ENCODE peak calls at places on chromosomes 12 and 14, in five cellular contexts. N is transverse colon, C is lower leg skin, D is A549, G is Peyer's patch. A is an unnamed sample.

GRCh38 chr12:116213014-116213413 is 64.5 kb downstream of the MED13L start:
- DNase-seq in D (no peak), N (no peak), G (no peak), C (no peak), A (no peak)

GRCh38 chr14:28294834-28295440 is 471.6 kb upstream of the FOXG1 start:
- DNase-seq in G (no peak), N (no peak), D (peak; percentile 42), C (no peak), A (peak; percentile 4)

GRCh38 chr12:113684053-113684907 is 212.6 kb upstream of the LHX5 start:
- DNase-seq in D (no peak), C (no peak), G (no peak), N (no peak), A (no peak)

GRCh38 chr14:30998100-30998706 is 27.2 kb upstream of the AP4S1 start:
- DNase-seq in N (no peak), D (no peak), G (no peak), C (no peak), A (no peak)

GRCh38 chr12:6080149-6081045 is 44.1 kb downstream of the VWF start:
- DNase-seq in D (no peak), G (no peak), C (peak; percentile 72), N (no peak), A (no peak)

GRCh38 chr12:115341442-115341841 is 657.5 kb upstream of the TBX3 start:
- DNase-seq in D (peak; percentile 90), G (peak; percentile 79), N (peak; percentile 59), C (peak; percentile 97), A (peak; percentile 1)

GRCh38 chr12:32230607-32230982 is 123.9 kb downstream of the BICD1 start:
- DNase-seq in G (no peak), C (no peak), D (no peak), N (no peak), A (no peak)

GRCh38 chr12:96136720-96137378 is 57.3 kb upstream of the ELK3 start:
- DNase-seq in G (no peak), N (no peak), D (no peak), C (no peak), A (no peak)

GRCh38 chr12:40107098-40107802 is 1.4 kb upstream of the SLC2A13 start:
- DNase-seq in D (peak; percentile 82), G (peak; percentile 97), C (peak; percentile 98), N (peak; percentile 93), A (peak; percentile 90)

GRCh38 chr12:88579572-88579940 is 715 bp downstream of the KITLG start:
- DNase-seq in G (peak; percentile 55), D (peak; percentile 29), N (peak; percentile 56), C (peak; percentile 87), A (no peak)

GRCh38 chr14:61213930-61214329 is 67.2 kb downstream of the TMEM30B start:
- DNase-seq in C (no peak), G (no peak), D (no peak), N (no peak), A (no peak)

GRCh38 chr14:75418779-75419768 is 8.7 kb upstream of the JDP2 start:
- DNase-seq in N (peak; percentile 84), C (no peak), G (peak; percentile 71), D (peak; percentile 46), A (peak; percentile 19)

GRCh38 chr14:37232907-37233481 is 35.3 kb downstream of the MIPOL1 start:
- DNase-seq in N (no peak), C (no peak), D (peak; percentile 63), G (no peak), A (peak; percentile 78)

GRCh38 chr12:132584472-132584871 is 25.9 kb downstream of the LRCOL1 start:
- DNase-seq in C (no peak), D (no peak), G (no peak), N (no peak), A (no peak)

GRCh38 chr12:25926536-25926935 is 31.9 kb upstream of the RASSF8 start:
- DNase-seq in D (no peak), G (no peak), N (no peak), C (no peak), A (no peak)

GRCh38 chr14:90726656-90727055 is 89.6 kb downstream of the TTC7B start:
- DNase-seq in G (peak; percentile 62), N (peak; percentile 82), D (peak; percentile 44), C (peak; percentile 91), A (no peak)

GRCh38 chr12:5429741-5430557 is 2.0 kb upstream of the NTF3 start:
- DNase-seq in D (no peak), C (peak; percentile 54), N (no peak), G (no peak), A (no peak)

GRCh38 chr14:103748539-103748867 is 32.9 kb downstream of the ZFYVE21 start:
- DNase-seq in N (no peak), D (no peak), C (no peak), G (no peak), A (no peak)

GRCh38 chr12:40152783-40153383 is 47.0 kb upstream of the SLC2A13 start:
- DNase-seq in D (peak; percentile 65), G (peak; percentile 86), C (peak; percentile 88), N (peak; percentile 59), A (peak; percentile 33)

GRCh38 chr12:121767525-121768016 is 25.9 kb downstream of the RHOF start:
- DNase-seq in D (no peak), N (no peak), G (no peak), C (no peak), A (no peak)

GRCh38 chr12:105226219-105226618 is 9.8 kb downstream of the APPL2 start:
- DNase-seq in C (peak; percentile 94), N (peak; percentile 47), G (peak; percentile 76), D (no peak), A (peak; percentile 80)

GRCh38 chr12:127539499-127539898 is 727.5 kb upstream of the TMEM132C start:
- DNase-seq in D (no peak), C (no peak), N (no peak), G (no peak), A (no peak)

GRCh38 chr12:109579639-109580038 is 6.0 kb downstream of the MVK start:
- DNase-seq in D (no peak), C (no peak), N (no peak), G (no peak), A (no peak)

GRCh38 chr12:49413796-49414195 is 46.5 kb downstream of the SPATS2 start:
- DNase-seq in G (no peak), N (no peak), C (no peak), D (no peak), A (no peak)

GRCh38 chr12:51171884-51172514 is 936 bp downstream of the TFCP2 start:
- DNase-seq in G (peak; percentile 49), D (no peak), C (no peak), N (peak; percentile 24), A (peak; percentile 43)

GRCh38 chr12:54032220-54032619 is 630 bp upstream of the HOXC5 start:
- DNase-seq in G (no peak), N (no peak), C (no peak), D (no peak), A (no peak)

GRCh38 chr12:54033980-54034783 is 1.3 kb downstream of the HOXC5 start:
- DNase-seq in C (no peak), D (no peak), N (no peak), G (no peak), A (no peak)

GRCh38 chr12:54032627-54033100 is at the start of gene HOXC5:
- DNase-seq in D (peak; percentile 87), C (peak; percentile 97), G (peak; percentile 85), N (peak; percentile 65), A (peak; percentile 67)

GRCh38 chr12:54034784-54035310 is 2.0 kb downstream of the HOXC5 start:
- DNase-seq in C (no peak), N (no peak), D (no peak), G (no peak), A (no peak)

DNA sequence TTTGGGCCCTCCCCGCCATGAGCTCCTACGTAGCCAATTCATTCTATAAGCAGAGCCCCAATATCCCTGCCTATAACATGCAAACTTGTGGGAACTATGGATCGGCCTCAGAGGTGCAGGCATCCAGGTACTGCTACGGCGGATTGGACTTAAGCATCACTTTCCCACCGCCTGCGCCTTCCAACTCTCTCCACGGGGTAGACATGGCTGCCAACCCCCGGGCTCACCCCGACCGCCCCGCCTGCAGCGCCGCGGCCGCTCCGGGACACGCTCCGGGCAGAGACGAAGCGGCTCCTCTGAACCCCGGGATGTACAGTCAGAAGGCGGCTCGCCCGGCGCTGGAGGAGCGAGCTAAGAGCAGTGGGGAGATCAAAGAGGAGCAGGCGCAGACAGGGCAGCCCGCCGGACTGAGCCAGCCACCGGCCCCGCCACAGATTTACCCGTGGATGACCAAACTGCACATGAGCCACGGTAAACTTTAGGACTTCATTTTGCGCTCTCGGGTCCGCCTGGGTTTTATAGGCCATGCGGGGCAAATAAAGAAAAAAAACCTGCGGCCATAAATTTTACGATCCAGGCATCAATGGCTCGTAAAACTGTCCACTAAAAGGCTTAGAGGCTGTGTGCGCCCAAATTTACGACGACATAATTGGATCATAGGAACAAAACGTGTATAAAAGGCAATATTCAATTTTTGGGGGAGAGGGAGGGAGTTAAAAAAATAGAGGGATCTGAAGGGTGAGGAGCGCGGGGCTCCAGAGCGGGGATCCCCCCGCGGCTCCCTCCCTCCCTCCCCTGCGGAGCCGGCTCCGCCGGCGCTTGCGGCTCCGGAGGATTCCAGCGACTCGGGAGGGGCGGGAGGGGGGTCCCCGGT is 493 bp downstream of the HOXC5 start:
- DNase-seq in D (peak; percentile 53), G (no peak), C (no peak), N (no peak), A (no peak)
- TF ChIP-seq POLR2A in D (peak; percentile 38), G (no peak), C (no peak), N (no peak), A (no peak)

GRCh38 chr12:14846042-14846587 is 2.8 kb upstream of the ART4 start:
- DNase-seq in N (no peak), D (no peak), C (no peak), G (no peak), A (peak; percentile 37)

GRCh38 chr12:14842315-14842714 is 1.0 kb downstream of the ART4 start:
- DNase-seq in G (no peak), N (no peak), D (no peak), C (no peak), A (no peak)

GRCh38 chr12:14841761-14842160 is 1.6 kb downstream of the ART4 start:
- DNase-seq in G (no peak), D (peak; percentile 70), C (peak; percentile 87), N (peak; percentile 23), A (peak; percentile 54)

GRCh38 chr12:14845350-14845750 is 2.0 kb upstream of the ART4 start:
- DNase-seq in N (peak; percentile 49), G (peak; percentile 75), C (peak; percentile 84), D (peak; percentile 64), A (peak; percentile 75)

GRCh38 chr12:14843425-14843887 is at the start of gene ART4:
- DNase-seq in G (no peak), N (no peak), C (no peak), D (no peak), A (peak; percentile 93)
- TF ChIP-seq POLR2A in G (no peak), N (no peak), C (no peak), D (no peak), A (peak; percentile 77)

GRCh38 chr12:54304187-54304810 is 3.5 kb upstream of the NFE2 start:
- DNase-seq in C (peak; percentile 95), D (peak; percentile 58), G (peak; percentile 78), N (peak; percentile 69), A (peak; percentile 99)
- TF ChIP-seq POLR2A in C (no peak), D (no peak), G (no peak), N (no peak), A (peak; percentile 92)

DNA sequence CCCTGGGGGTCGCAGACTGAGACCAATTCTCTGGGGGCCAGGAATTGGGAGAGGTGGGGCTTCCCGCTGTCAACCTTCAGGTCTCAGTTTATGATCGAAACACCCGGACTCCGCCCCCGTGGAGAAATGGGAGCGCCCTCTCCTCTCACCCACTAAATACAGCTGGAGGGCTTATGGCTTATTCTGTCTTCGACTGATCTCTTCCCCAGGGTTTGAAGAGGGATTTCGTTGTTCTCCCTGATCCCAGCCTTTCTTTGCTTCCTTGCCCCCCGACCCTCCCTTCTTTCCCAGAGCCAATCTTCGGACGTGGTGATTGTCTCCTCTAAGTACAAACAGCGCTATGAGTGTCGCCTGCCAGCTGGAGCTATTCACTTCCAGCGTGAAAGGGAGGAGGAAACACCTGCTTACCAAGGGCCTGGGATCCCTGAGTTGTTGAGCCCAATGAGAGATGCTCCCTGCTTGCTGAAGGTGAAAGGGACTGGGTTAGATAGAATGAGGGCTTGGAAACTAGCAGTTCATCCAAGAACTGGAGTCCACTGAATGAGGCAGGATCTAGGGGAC is 607 bp downstream of the OS9 start:
- DNase-seq in N (peak; percentile 61), G (peak; percentile 54), C (no peak), D (no peak), A (peak; percentile 57)
- TF ChIP-seq POLR2A in N (no peak), G (no peak), C (no peak), D (no peak), A (no peak)